ENCODE peak calls at places on chromosomes 16 and 17, in ten cellular contexts. One of them, this sample, is unnamed.

GRCh38 chr17:48625502-48626201 is 506 bp downstream of the HOXB9 start:
- DNase-seq in IMR-90: no peak
- DNase-seq in Peyer's patch: peak
- DNase-seq in body of pancreas: peak
- DNase-seq in ovary: no peak
- DNase-seq in HepG2: no peak
- DNase-seq in adrenal gland: peak
- DNase-seq in esophagus muscularis mucosa: no peak
- DNase-seq in esophagus squamous epithelium: no peak
- DNase-seq in tibial nerve: no peak
- DNase-seq in this sample: peak

GRCh38 chr16:85998868-85999729 is 100.1 kb downstream of the IRF8 start:
- DNase-seq in HepG2: no peak
- DNase-seq in esophagus squamous epithelium: no peak
- DNase-seq in Peyer's patch: no peak
- DNase-seq in ovary: no peak
- DNase-seq in IMR-90: no peak
- DNase-seq in adrenal gland: no peak
- DNase-seq in esophagus muscularis mucosa: no peak
- DNase-seq in body of pancreas: no peak
- DNase-seq in tibial nerve: no peak
- DNase-seq in this sample: no peak

GRCh38 chr16:19860146-19861030 is 24.3 kb downstream of the GPRC5B start:
- DNase-seq in body of pancreas: no peak
- DNase-seq in HepG2: no peak
- DNase-seq in tibial nerve: no peak
- DNase-seq in esophagus squamous epithelium: no peak
- DNase-seq in Peyer's patch: no peak
- DNase-seq in ovary: no peak
- DNase-seq in adrenal gland: no peak
- DNase-seq in IMR-90: peak
- DNase-seq in esophagus muscularis mucosa: no peak
- DNase-seq in this sample: peak

GRCh38 chr16:55832788-55833583 is at the start of gene CES1:
- DNase-seq in body of pancreas: peak
- DNase-seq in IMR-90: no peak
- DNase-seq in esophagus squamous epithelium: no peak
- DNase-seq in ovary: peak
- DNase-seq in esophagus muscularis mucosa: peak
- DNase-seq in adrenal gland: peak
- DNase-seq in Peyer's patch: no peak
- DNase-seq in tibial nerve: peak
- DNase-seq in HepG2: peak
- DNase-seq in this sample: peak

GRCh38 chr17:51427259-51428255 is 167.2 kb downstream of the UTP18 start:
- DNase-seq in ovary: no peak
- DNase-seq in IMR-90: no peak
- DNase-seq in Peyer's patch: no peak
- DNase-seq in esophagus muscularis mucosa: peak
- DNase-seq in esophagus squamous epithelium: no peak
- DNase-seq in body of pancreas: peak
- DNase-seq in HepG2: no peak
- DNase-seq in tibial nerve: no peak
- DNase-seq in adrenal gland: no peak
- DNase-seq in this sample: peak

GRCh38 chr17:40791808-40792436 is 7.8 kb downstream of the KRT28 start:
- DNase-seq in esophagus muscularis mucosa: no peak
- DNase-seq in tibial nerve: no peak
- DNase-seq in adrenal gland: no peak
- DNase-seq in esophagus squamous epithelium: no peak
- DNase-seq in HepG2: peak
- DNase-seq in body of pancreas: no peak
- DNase-seq in Peyer's patch: no peak
- DNase-seq in IMR-90: peak
- DNase-seq in ovary: no peak
- DNase-seq in this sample: no peak

GRCh38 chr16:17939052-17939673 is 397.4 kb downstream of the NPIPA8 start:
- DNase-seq in body of pancreas: no peak
- DNase-seq in tibial nerve: no peak
- DNase-seq in ovary: no peak
- DNase-seq in IMR-90: no peak
- DNase-seq in esophagus muscularis mucosa: no peak
- DNase-seq in Peyer's patch: no peak
- DNase-seq in esophagus squamous epithelium: no peak
- DNase-seq in HepG2: no peak
- DNase-seq in adrenal gland: no peak
- DNase-seq in this sample: no peak

GRCh38 chr17:58991718-58992331 is 114.9 kb downstream of the TRIM37 start:
- DNase-seq in IMR-90: peak
- DNase-seq in body of pancreas: no peak
- DNase-seq in tibial nerve: no peak
- DNase-seq in ovary: no peak
- DNase-seq in Peyer's patch: peak
- DNase-seq in esophagus squamous epithelium: no peak
- DNase-seq in HepG2: peak
- DNase-seq in adrenal gland: no peak
- DNase-seq in esophagus muscularis mucosa: no peak
- DNase-seq in this sample: no peak

GRCh38 chr17:70271672-70272071 is 102.3 kb downstream of the KCNJ2 start:
- DNase-seq in tibial nerve: no peak
- DNase-seq in HepG2: no peak
- DNase-seq in body of pancreas: no peak
- DNase-seq in esophagus squamous epithelium: no peak
- DNase-seq in ovary: no peak
- DNase-seq in adrenal gland: no peak
- DNase-seq in Peyer's patch: no peak
- DNase-seq in IMR-90: no peak
- DNase-seq in esophagus muscularis mucosa: no peak
- DNase-seq in this sample: no peak
- TF ChIP-seq POLR2A in tibial nerve: no peak
- TF ChIP-seq POLR2A in HepG2: no peak
- TF ChIP-seq POLR2A in body of pancreas: no peak
- TF ChIP-seq POLR2A in esophagus squamous epithelium: no peak
- TF ChIP-seq POLR2A in ovary: no peak
- TF ChIP-seq POLR2A in adrenal gland: no peak
- TF ChIP-seq POLR2A in Peyer's patch: no peak
- TF ChIP-seq POLR2A in IMR-90: no peak
- TF ChIP-seq POLR2A in esophagus muscularis mucosa: no peak
- TF ChIP-seq POLR2A in this sample: no peak

GRCh38 chr17:15930426-15930825 is 14.5 kb upstream of the ADORA2B start:
- DNase-seq in Peyer's patch: peak
- DNase-seq in IMR-90: no peak
- DNase-seq in adrenal gland: no peak
- DNase-seq in HepG2: no peak
- DNase-seq in ovary: no peak
- DNase-seq in body of pancreas: no peak
- DNase-seq in esophagus muscularis mucosa: no peak
- DNase-seq in tibial nerve: no peak
- DNase-seq in esophagus squamous epithelium: no peak
- DNase-seq in this sample: no peak

GRCh38 chr17:15922586-15922985 is 22.3 kb upstream of the ADORA2B start:
- DNase-seq in body of pancreas: no peak
- DNase-seq in Peyer's patch: no peak
- DNase-seq in adrenal gland: no peak
- DNase-seq in esophagus muscularis mucosa: no peak
- DNase-seq in IMR-90: no peak
- DNase-seq in ovary: no peak
- DNase-seq in tibial nerve: no peak
- DNase-seq in esophagus squamous epithelium: no peak
- DNase-seq in HepG2: no peak
- DNase-seq in this sample: no peak

GRCh38 chr17:15928286-15928785 is 16.6 kb upstream of the ADORA2B start:
- DNase-seq in HepG2: no peak
- DNase-seq in esophagus squamous epithelium: no peak
- DNase-seq in tibial nerve: no peak
- DNase-seq in adrenal gland: no peak
- DNase-seq in ovary: no peak
- DNase-seq in body of pancreas: no peak
- DNase-seq in esophagus muscularis mucosa: no peak
- DNase-seq in Peyer's patch: peak
- DNase-seq in IMR-90: no peak
- DNase-seq in this sample: no peak

GRCh38 chr17:15929941-15930340 is 15.0 kb upstream of the ADORA2B start:
- DNase-seq in HepG2: no peak
- DNase-seq in Peyer's patch: peak
- DNase-seq in tibial nerve: no peak
- DNase-seq in esophagus muscularis mucosa: no peak
- DNase-seq in esophagus squamous epithelium: no peak
- DNase-seq in adrenal gland: no peak
- DNase-seq in IMR-90: no peak
- DNase-seq in body of pancreas: no peak
- DNase-seq in ovary: no peak
- DNase-seq in this sample: no peak

GRCh38 chr17:15926039-15926740 is 18.7 kb upstream of the ADORA2B start:
- DNase-seq in Peyer's patch: peak
- DNase-seq in ovary: no peak
- DNase-seq in esophagus squamous epithelium: no peak
- DNase-seq in body of pancreas: no peak
- DNase-seq in adrenal gland: no peak
- DNase-seq in IMR-90: no peak
- DNase-seq in HepG2: no peak
- DNase-seq in tibial nerve: no peak
- DNase-seq in esophagus muscularis mucosa: no peak
- DNase-seq in this sample: no peak
- H3K27ac ChIP-seq in Peyer's patch: no peak
- H3K27ac ChIP-seq in ovary: no peak
- H3K27ac ChIP-seq in esophagus squamous epithelium: no peak
- H3K27ac ChIP-seq in body of pancreas: no peak
- H3K27ac ChIP-seq in adrenal gland: no peak
- H3K27ac ChIP-seq in IMR-90: no peak
- H3K27ac ChIP-seq in HepG2: no peak
- H3K27ac ChIP-seq in tibial nerve: no peak
- H3K27ac ChIP-seq in esophagus muscularis mucosa: no peak
- H3K27ac ChIP-seq in this sample: no peak

GRCh38 chr17:37842401-37842800 is 81.8 kb upstream of the TBC1D3K start:
- DNase-seq in esophagus muscularis mucosa: no peak
- DNase-seq in esophagus squamous epithelium: no peak
- DNase-seq in tibial nerve: no peak
- DNase-seq in HepG2: no peak
- DNase-seq in Peyer's patch: no peak
- DNase-seq in adrenal gland: no peak
- DNase-seq in ovary: no peak
- DNase-seq in IMR-90: no peak
- DNase-seq in body of pancreas: no peak
- DNase-seq in this sample: no peak

GRCh38 chr17:37847102-37847501 is 77.1 kb upstream of the TBC1D3K start:
- DNase-seq in HepG2: no peak
- DNase-seq in tibial nerve: no peak
- DNase-seq in IMR-90: no peak
- DNase-seq in adrenal gland: no peak
- DNase-seq in esophagus squamous epithelium: no peak
- DNase-seq in Peyer's patch: no peak
- DNase-seq in body of pancreas: no peak
- DNase-seq in esophagus muscularis mucosa: no peak
- DNase-seq in ovary: no peak
- DNase-seq in this sample: no peak

GRCh38 chr17:37841232-37841631 is 83.0 kb upstream of the TBC1D3K start:
- DNase-seq in body of pancreas: no peak
- DNase-seq in adrenal gland: no peak
- DNase-seq in HepG2: no peak
- DNase-seq in IMR-90: no peak
- DNase-seq in esophagus muscularis mucosa: no peak
- DNase-seq in ovary: no peak
- DNase-seq in Peyer's patch: no peak
- DNase-seq in esophagus squamous epithelium: no peak
- DNase-seq in tibial nerve: no peak
- DNase-seq in this sample: no peak

GRCh38 chr17:37844977-37845293 is 79.3 kb upstream of the TBC1D3K start:
- DNase-seq in tibial nerve: no peak
- DNase-seq in Peyer's patch: no peak
- DNase-seq in esophagus squamous epithelium: no peak
- DNase-seq in HepG2: no peak
- DNase-seq in ovary: no peak
- DNase-seq in esophagus muscularis mucosa: no peak
- DNase-seq in body of pancreas: no peak
- DNase-seq in IMR-90: no peak
- DNase-seq in adrenal gland: no peak
- DNase-seq in this sample: no peak

DNA sequence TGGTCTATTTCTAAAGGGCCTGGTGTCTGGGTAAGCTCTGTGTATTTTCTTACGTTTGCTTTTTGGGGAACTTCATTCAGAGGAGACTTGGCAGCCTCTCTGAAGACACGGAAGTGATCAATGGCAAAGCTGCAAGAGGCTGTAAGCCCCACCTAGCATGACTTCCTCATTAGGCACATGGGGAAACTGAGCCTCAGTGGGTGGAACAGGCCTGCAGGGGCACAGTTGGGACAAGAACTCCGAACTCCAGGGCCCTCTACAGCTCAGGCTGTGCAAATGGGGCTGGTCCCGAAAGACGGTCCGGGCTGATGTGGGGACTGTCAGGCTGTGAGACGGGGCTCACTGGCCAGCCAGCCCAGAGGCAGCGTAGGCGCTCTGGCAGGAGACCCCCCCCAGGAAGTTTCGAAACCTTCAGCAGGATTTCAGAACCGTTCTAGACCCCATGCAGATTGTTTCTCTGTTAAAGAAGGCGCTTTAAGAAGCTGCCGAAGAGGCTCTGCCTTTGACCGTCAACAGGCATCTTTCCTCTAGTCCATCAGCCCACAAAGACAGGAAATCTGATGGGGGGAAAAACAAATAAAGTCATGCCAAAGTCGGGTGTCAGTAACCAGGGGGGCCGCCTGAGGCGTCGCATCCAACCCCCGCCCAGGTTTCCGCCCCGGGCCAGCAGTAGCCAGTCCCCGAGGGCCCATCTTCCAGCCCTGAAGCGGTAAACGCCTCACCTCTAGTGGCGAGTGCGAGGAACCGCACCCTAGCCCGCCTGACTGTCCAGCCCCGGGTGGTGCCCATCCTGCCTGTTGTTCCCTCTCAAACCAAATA is 79.8 kb upstream of the TBC1D3K start:
- DNase-seq in esophagus muscularis mucosa: no peak
- DNase-seq in IMR-90: peak
- DNase-seq in tibial nerve: no peak
- DNase-seq in Peyer's patch: peak
- DNase-seq in body of pancreas: peak
- DNase-seq in adrenal gland: peak
- DNase-seq in ovary: no peak
- DNase-seq in esophagus squamous epithelium: no peak
- DNase-seq in HepG2: peak
- DNase-seq in this sample: peak
- H3K4me3 ChIP-seq in esophagus muscularis mucosa: peak
- H3K4me3 ChIP-seq in IMR-90: peak
- H3K4me3 ChIP-seq in tibial nerve: peak
- H3K4me3 ChIP-seq in Peyer's patch: peak
- H3K4me3 ChIP-seq in body of pancreas: no peak
- H3K4me3 ChIP-seq in adrenal gland: peak
- H3K4me3 ChIP-seq in ovary: no peak
- H3K4me3 ChIP-seq in esophagus squamous epithelium: no peak
- H3K4me3 ChIP-seq in HepG2: peak
- H3K4me3 ChIP-seq in this sample: no peak

GRCh38 chr16:88279998-88280397 is 102.8 kb upstream of the ZNF469 start:
- DNase-seq in ovary: no peak
- DNase-seq in tibial nerve: no peak
- DNase-seq in body of pancreas: no peak
- DNase-seq in esophagus squamous epithelium: no peak
- DNase-seq in esophagus muscularis mucosa: no peak
- DNase-seq in IMR-90: no peak
- DNase-seq in Peyer's patch: peak
- DNase-seq in adrenal gland: no peak
- DNase-seq in HepG2: no peak
- DNase-seq in this sample: no peak

GRCh38 chr16:88274847-88275246 is 107.9 kb upstream of the ZNF469 start:
- DNase-seq in HepG2: no peak
- DNase-seq in tibial nerve: no peak
- DNase-seq in body of pancreas: no peak
- DNase-seq in Peyer's patch: peak
- DNase-seq in IMR-90: peak
- DNase-seq in ovary: no peak
- DNase-seq in esophagus muscularis mucosa: no peak
- DNase-seq in esophagus squamous epithelium: no peak
- DNase-seq in adrenal gland: no peak
- DNase-seq in this sample: no peak

GRCh38 chr16:88282221-88283041 is 100.3 kb upstream of the ZNF469 start:
- DNase-seq in HepG2: no peak
- DNase-seq in ovary: no peak
- DNase-seq in adrenal gland: no peak
- DNase-seq in body of pancreas: no peak
- DNase-seq in Peyer's patch: peak
- DNase-seq in esophagus squamous epithelium: no peak
- DNase-seq in IMR-90: peak
- DNase-seq in tibial nerve: no peak
- DNase-seq in esophagus muscularis mucosa: no peak
- DNase-seq in this sample: no peak

DNA sequence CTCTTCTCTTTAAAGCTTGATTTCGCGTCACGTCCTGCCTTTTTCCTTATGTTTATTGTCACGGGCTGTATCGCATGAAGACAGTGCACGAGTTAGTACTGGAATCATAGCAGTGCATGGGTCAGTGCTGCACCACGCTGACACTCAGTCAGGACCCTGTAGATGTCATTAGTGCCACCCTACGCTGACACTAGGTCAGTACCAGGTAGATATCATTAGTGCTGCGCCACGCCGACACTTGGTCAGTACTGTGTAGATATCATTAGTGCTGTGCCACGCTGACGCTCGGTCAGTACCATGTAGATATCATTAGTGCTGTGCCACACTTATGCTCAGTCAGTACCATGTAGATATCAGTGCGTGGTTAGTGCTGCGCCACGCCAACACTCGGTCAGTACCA is 106.2 kb upstream of the ZNF469 start:
- DNase-seq in tibial nerve: no peak
- DNase-seq in esophagus muscularis mucosa: no peak
- DNase-seq in esophagus squamous epithelium: no peak
- DNase-seq in adrenal gland: no peak
- DNase-seq in Peyer's patch: peak
- DNase-seq in ovary: no peak
- DNase-seq in HepG2: no peak
- DNase-seq in IMR-90: no peak
- DNase-seq in body of pancreas: no peak
- DNase-seq in this sample: no peak
- TF ChIP-seq POLR2A in tibial nerve: no peak
- TF ChIP-seq POLR2A in esophagus muscularis mucosa: no peak
- TF ChIP-seq POLR2A in esophagus squamous epithelium: no peak
- TF ChIP-seq POLR2A in adrenal gland: no peak
- TF ChIP-seq POLR2A in Peyer's patch: no peak
- TF ChIP-seq POLR2A in ovary: no peak
- TF ChIP-seq POLR2A in HepG2: no peak
- TF ChIP-seq POLR2A in IMR-90: no peak
- TF ChIP-seq POLR2A in body of pancreas: no peak
- TF ChIP-seq POLR2A in this sample: no peak